ENCODE peak calls at places on chromosomes 5 and 9, in ten cellular contexts. S is GM04503; H is cardiac muscle cell; E is non-pigmented ciliary epithelial cell; X is H7; A is stimulated activated CD4-positive, alpha-beta T cell treated with anti-CD3 and anti-CD28 coated beads, Interleukin-2, amount 100 ng/mL, for 24 hours; L is substantia nigra; F is CD4-positive, alpha-beta T cell; T is nephron progenitor cell; V is breast epithelium. D is an unnamed sample.

GRCh38 chr9:81465468-81466002 is 223.8 kb downstream of the TLE1 start:
- DNase-seq in S (no peak), V (no peak), E (no peak), X (no peak), F (no peak), A (no peak), L (no peak), T (no peak), H (peak), D (no peak)

GRCh38 chr5:74017786-74018211 is 391.8 kb downstream of the ARHGEF28 start:
- DNase-seq in V (peak), A (no peak), T (no peak), L (no peak), E (no peak), H (peak), F (no peak), X (no peak), S (peak), D (no peak)

GRCh38 chr5:161546463-161547301 is at the start of gene GABRB2:
- DNase-seq in V (no peak), F (no peak), X (peak), S (no peak), A (no peak), H (peak), E (no peak), T (peak), L (peak), D (peak)

GRCh38 chr9:93048706-93049448 is 9.6 kb upstream of the SUSD3 start:
- DNase-seq in L (no peak), E (no peak), X (no peak), T (no peak), V (no peak), A (no peak), H (no peak), S (no peak), F (no peak), D (no peak)

GRCh38 chr9:96417051-96417586 is 1.1 kb downstream of the ZNF367 start:
- DNase-seq in S (peak), L (peak), F (peak), H (peak), V (peak), X (peak), T (peak), A (peak), E (no peak), D (peak)

GRCh38 chr5:172554562-172554961 is 86.5 kb upstream of the NEURL1B start:
- DNase-seq in A (no peak), V (no peak), F (no peak), S (no peak), L (no peak), X (no peak), H (no peak), T (no peak), E (no peak), D (no peak)

GRCh38 chr5:95686661-95687060 is 3.9 kb upstream of the SPATA9 start:
- DNase-seq in E (no peak), F (no peak), V (no peak), H (no peak), T (no peak), X (no peak), A (no peak), S (no peak), L (no peak), D (peak)

GRCh38 chr5:86500947-86501346 is 116.8 kb upstream of the COX7C start:
- DNase-seq in T (no peak), X (peak), F (no peak), S (no peak), V (no peak), H (no peak), L (no peak), A (no peak), E (no peak), D (no peak)

GRCh38 chr9:15205632-15206243 is 101.3 kb downstream of the TTC39B start:
- DNase-seq in V (no peak), F (no peak), X (no peak), T (no peak), H (no peak), A (no peak), S (no peak), E (no peak), L (no peak), D (no peak)

GRCh38 chr9:120579139-120579749 is 723 bp downstream of the CDK5RAP2 start:
- DNase-seq in X (peak), E (no peak), V (no peak), A (peak), H (no peak), F (no peak), S (no peak), T (no peak), L (no peak), D (peak)

GRCh38 chr5:129963359-129963758 is 59.1 kb downstream of the CHSY3 start:
- DNase-seq in X (no peak), F (no peak), S (peak), T (no peak), L (no peak), A (no peak), H (peak), E (peak), V (no peak), D (no peak)

GRCh38 chr9:1208185-1208584 is 158.0 kb downstream of the DMRT2 start:
- DNase-seq in H (peak), T (no peak), E (no peak), S (no peak), V (no peak), X (no peak), L (no peak), A (no peak), F (no peak), D (no peak)

GRCh38 chr9:75063556-75064305 is 24.2 kb downstream of the NMRK1 start:
- DNase-seq in S (no peak), E (no peak), H (no peak), A (no peak), L (no peak), T (no peak), V (no peak), X (no peak), F (no peak), D (no peak)

GRCh38 chr5:175226506-175226905 is 217.5 kb downstream of the DRD1 start:
- DNase-seq in L (no peak), F (no peak), S (no peak), H (no peak), X (no peak), V (no peak), T (no peak), E (no peak), A (no peak), D (no peak)

GRCh38 chr5:152593388-152593787 is 188.3 kb upstream of the NMUR2 start:
- DNase-seq in S (no peak), V (no peak), H (no peak), L (no peak), A (no peak), E (no peak), X (peak), F (no peak), T (no peak), D (peak)

GRCh38 chr9:114166606-114167572 is 11.6 kb downstream of the COL27A1 start:
- DNase-seq in H (peak), V (no peak), X (no peak), F (no peak), L (no peak), E (no peak), A (no peak), T (no peak), S (no peak), D (no peak)

GRCh38 chr5:135438712-135439111 is 8.4 kb downstream of the DCANP1 start:
- DNase-seq in L (no peak), V (peak), A (peak), S (no peak), F (no peak), H (no peak), T (no peak), E (no peak), X (peak), D (no peak)

GRCh38 chr9:111914749-111915424 is 18.3 kb downstream of the UGCG start:
- DNase-seq in L (no peak), H (peak), T (no peak), X (no peak), F (no peak), V (no peak), A (no peak), E (no peak), S (no peak), D (no peak)

GRCh38 chr9:89756891-89757537 is 152.2 kb downstream of the GADD45G start:
- DNase-seq in A (no peak), F (no peak), T (no peak), H (peak), S (no peak), E (no peak), L (no peak), X (no peak), V (peak), D (no peak)

GRCh38 chr9:20376780-20377179 is 245.5 kb downstream of the MLLT3 start:
- DNase-seq in V (no peak), T (no peak), X (no peak), L (no peak), A (no peak), E (no peak), F (no peak), H (no peak), S (no peak), D (no peak)

GRCh38 chr5:173707392-173707791 is 90.9 kb upstream of the BOD1 start:
- DNase-seq in A (no peak), V (peak), L (peak), H (peak), S (peak), X (no peak), E (no peak), F (no peak), T (no peak), D (no peak)

GRCh38 chr9:122005597-122005996 is 87.5 kb downstream of the TTLL11 start:
- DNase-seq in A (no peak), T (no peak), X (no peak), V (no peak), S (no peak), F (no peak), L (no peak), H (peak), E (no peak), D (peak)

GRCh38 chr9:16519001-16519400 is 351.5 kb downstream of the BNC2 start:
- DNase-seq in A (no peak), H (no peak), S (no peak), T (no peak), V (no peak), F (no peak), X (peak), L (no peak), E (no peak), D (peak)

GRCh38 chr5:66180282-66180955 is 36.3 kb downstream of the SREK1 start:
- DNase-seq in A (no peak), T (no peak), S (no peak), V (no peak), L (no peak), F (no peak), X (no peak), H (peak), E (no peak), D (no peak)

GRCh38 chr5:141343242-141343952 is at the start of gene PCDHGA3:
- DNase-seq in H (peak), F (no peak), T (no peak), S (no peak), V (no peak), L (no peak), X (peak), A (no peak), E (no peak), D (no peak)

GRCh38 chr5:167573274-167574127 is 717.9 kb upstream of the WWC1 start:
- DNase-seq in E (peak), S (peak), F (no peak), V (no peak), T (peak), L (no peak), A (no peak), X (peak), H (peak), D (peak)

GRCh38 chr9:87570000-87570834 is 72.5 kb downstream of the DAPK1 start:
- DNase-seq in H (no peak), S (no peak), A (no peak), E (no peak), F (no peak), L (no peak), T (no peak), V (no peak), X (no peak), D (no peak)

GRCh38 chr9:114894801-114895433 is 35.5 kb downstream of the TNFSF8 start:
- DNase-seq in X (no peak), A (no peak), S (peak), V (no peak), F (no peak), E (peak), L (no peak), T (no peak), H (peak), D (no peak)

GRCh38 chr5:78001198-78001597 is 225.1 kb upstream of the TBCA start:
- DNase-seq in L (no peak), X (no peak), T (no peak), E (no peak), H (no peak), F (no peak), A (no peak), V (no peak), S (no peak), D (no peak)

GRCh38 chr9:115593587-115594091 is 475.7 kb upstream of the TNC start:
- DNase-seq in L (no peak), A (no peak), V (no peak), F (no peak), X (peak), E (no peak), T (peak), S (no peak), H (peak), D (peak)

GRCh38 chr9:14097215-14097614 is 216.7 kb downstream of the NFIB start:
- DNase-seq in L (no peak), T (no peak), F (no peak), E (peak), V (no peak), X (no peak), H (peak), A (no peak), S (no peak), D (no peak)

GRCh38 chr5:68315679-68316271 is 100.2 kb downstream of the PIK3R1 start:
- DNase-seq in T (no peak), H (no peak), E (no peak), X (peak), V (no peak), L (no peak), S (no peak), F (no peak), A (peak), D (no peak)

GRCh38 chr9:1747568-1747967 is 267.6 kb upstream of the SMARCA2 start:
- DNase-seq in T (no peak), X (no peak), S (no peak), A (no peak), L (no peak), V (no peak), F (no peak), E (no peak), H (no peak), D (no peak)

GRCh38 chr5:175494271-175495183 is 16.2 kb downstream of the SFXN1 start:
- DNase-seq in H (no peak), X (no peak), V (no peak), L (no peak), E (no peak), S (no peak), A (no peak), T (no peak), F (no peak), D (no peak)

GRCh38 chr9:113989781-113990569 is 88.1 kb downstream of the AMBP start:
- DNase-seq in F (no peak), A (no peak), V (no peak), H (no peak), T (no peak), X (peak), S (no peak), L (no peak), E (no peak), D (no peak)

GRCh38 chr9:93258419-93258817 is 74.5 kb downstream of the WNK2 start:
- DNase-seq in H (no peak), L (no peak), S (no peak), T (no peak), X (no peak), E (no peak), F (no peak), A (no peak), V (no peak), D (no peak)

GRCh38 chr9:115649991-115650472 is 503.6 kb upstream of the PAPPA start:
- DNase-seq in H (peak), V (peak), L (peak), E (peak), X (no peak), F (no peak), T (no peak), S (no peak), A (no peak), D (no peak)

GRCh38 chr5:135140805-135141204 is 106.8 kb upstream of the PITX1 start:
- DNase-seq in E (no peak), L (no peak), H (peak), S (peak), F (no peak), V (no peak), T (no peak), A (no peak), X (no peak), D (no peak)

D was measured in HAP-1.